ENCODE peak calls at places on chromosomes 5 and 9, in seven cellular contexts. One of them, this sample, is unnamed.

GRCh38 chr5:77869115-77869798 is 93.1 kb upstream of the TBCA start:
- DNase-seq in activated CD8-positive, alpha-beta memory T cell treated with anti-CD3 and anti-CD28 coated beads for 1 hour: no peak
- DNase-seq in NCI-H146: peak; percentile 86
- DNase-seq in iPS DF 19.7: no peak
- DNase-seq in foreskin fibroblast: no peak
- DNase-seq in stimulated activated CD4-positive, alpha-beta T cell treated with anti-CD3 and anti-CD28 coated beads, Interleukin-2, amount 100 ng/mL, for 48 hours: no peak
- DNase-seq in amniotic stem cell: no peak
- DNase-seq in this sample: peak; percentile 74

GRCh38 chr9:84271004-84271886 is 69.3 kb downstream of the SLC28A3 start:
- DNase-seq in activated CD8-positive, alpha-beta memory T cell treated with anti-CD3 and anti-CD28 coated beads for 1 hour: no peak
- DNase-seq in NCI-H146: peak; percentile 25
- DNase-seq in iPS DF 19.7: peak; percentile 17
- DNase-seq in foreskin fibroblast: peak; percentile 81
- DNase-seq in stimulated activated CD4-positive, alpha-beta T cell treated with anti-CD3 and anti-CD28 coated beads, Interleukin-2, amount 100 ng/mL, for 48 hours: peak; percentile 32
- DNase-seq in amniotic stem cell: peak; percentile 40
- DNase-seq in this sample: no peak

GRCh38 chr5:79834420-79835219 is 145.0 kb downstream of the CMYA5 start:
- DNase-seq in activated CD8-positive, alpha-beta memory T cell treated with anti-CD3 and anti-CD28 coated beads for 1 hour: no peak
- DNase-seq in NCI-H146: no peak
- DNase-seq in iPS DF 19.7: no peak
- DNase-seq in foreskin fibroblast: no peak
- DNase-seq in stimulated activated CD4-positive, alpha-beta T cell treated with anti-CD3 and anti-CD28 coated beads, Interleukin-2, amount 100 ng/mL, for 48 hours: no peak
- DNase-seq in amniotic stem cell: no peak
- DNase-seq in this sample: no peak

GRCh38 chr9:130331573-130331972 is 66.0 kb downstream of the HMCN2 start:
- DNase-seq in activated CD8-positive, alpha-beta memory T cell treated with anti-CD3 and anti-CD28 coated beads for 1 hour: no peak
- DNase-seq in NCI-H146: no peak
- DNase-seq in iPS DF 19.7: no peak
- DNase-seq in foreskin fibroblast: peak; percentile 32
- DNase-seq in stimulated activated CD4-positive, alpha-beta T cell treated with anti-CD3 and anti-CD28 coated beads, Interleukin-2, amount 100 ng/mL, for 48 hours: no peak
- DNase-seq in amniotic stem cell: no peak
- DNase-seq in this sample: no peak

GRCh38 chr5:133240425-133241091 is 188.7 kb downstream of the HSPA4 start:
- DNase-seq in activated CD8-positive, alpha-beta memory T cell treated with anti-CD3 and anti-CD28 coated beads for 1 hour: no peak
- DNase-seq in NCI-H146: peak; percentile 87
- DNase-seq in iPS DF 19.7: no peak
- DNase-seq in foreskin fibroblast: peak; percentile 61
- DNase-seq in stimulated activated CD4-positive, alpha-beta T cell treated with anti-CD3 and anti-CD28 coated beads, Interleukin-2, amount 100 ng/mL, for 48 hours: peak; percentile 13
- DNase-seq in amniotic stem cell: peak; percentile 66
- DNase-seq in this sample: no peak

GRCh38 chr5:72154076-72154756 is 46.9 kb downstream of the MAP1B start:
- DNase-seq in activated CD8-positive, alpha-beta memory T cell treated with anti-CD3 and anti-CD28 coated beads for 1 hour: no peak
- DNase-seq in NCI-H146: peak; percentile 43
- DNase-seq in iPS DF 19.7: no peak
- DNase-seq in foreskin fibroblast: peak; percentile 46
- DNase-seq in stimulated activated CD4-positive, alpha-beta T cell treated with anti-CD3 and anti-CD28 coated beads, Interleukin-2, amount 100 ng/mL, for 48 hours: no peak
- DNase-seq in amniotic stem cell: no peak
- DNase-seq in this sample: no peak

GRCh38 chr5:143262393-143263174 is 140.9 kb downstream of the NR3C1 start:
- DNase-seq in activated CD8-positive, alpha-beta memory T cell treated with anti-CD3 and anti-CD28 coated beads for 1 hour: no peak
- DNase-seq in NCI-H146: no peak
- DNase-seq in iPS DF 19.7: no peak
- DNase-seq in foreskin fibroblast: peak; percentile 92
- DNase-seq in stimulated activated CD4-positive, alpha-beta T cell treated with anti-CD3 and anti-CD28 coated beads, Interleukin-2, amount 100 ng/mL, for 48 hours: no peak
- DNase-seq in amniotic stem cell: peak; percentile 8
- DNase-seq in this sample: no peak

GRCh38 chr9:41229408-41230401 is 40.6 kb upstream of the ZNG1F start:
- DNase-seq in activated CD8-positive, alpha-beta memory T cell treated with anti-CD3 and anti-CD28 coated beads for 1 hour: no peak
- DNase-seq in NCI-H146: no peak
- DNase-seq in iPS DF 19.7: no peak
- DNase-seq in foreskin fibroblast: peak; percentile 18
- DNase-seq in stimulated activated CD4-positive, alpha-beta T cell treated with anti-CD3 and anti-CD28 coated beads, Interleukin-2, amount 100 ng/mL, for 48 hours: no peak
- DNase-seq in amniotic stem cell: no peak
- DNase-seq in this sample: no peak

GRCh38 chr9:135858491-135859185 is 48.7 kb downstream of the CAMSAP1 start:
- DNase-seq in activated CD8-positive, alpha-beta memory T cell treated with anti-CD3 and anti-CD28 coated beads for 1 hour: no peak
- DNase-seq in NCI-H146: no peak
- DNase-seq in iPS DF 19.7: no peak
- DNase-seq in foreskin fibroblast: peak; percentile 63
- DNase-seq in stimulated activated CD4-positive, alpha-beta T cell treated with anti-CD3 and anti-CD28 coated beads, Interleukin-2, amount 100 ng/mL, for 48 hours: no peak
- DNase-seq in amniotic stem cell: no peak
- DNase-seq in this sample: no peak

GRCh38 chr9:31390352-31391025 is 994.0 kb upstream of the ACO1 start:
- DNase-seq in activated CD8-positive, alpha-beta memory T cell treated with anti-CD3 and anti-CD28 coated beads for 1 hour: no peak
- DNase-seq in NCI-H146: peak; percentile 91
- DNase-seq in iPS DF 19.7: no peak
- DNase-seq in foreskin fibroblast: no peak
- DNase-seq in stimulated activated CD4-positive, alpha-beta T cell treated with anti-CD3 and anti-CD28 coated beads, Interleukin-2, amount 100 ng/mL, for 48 hours: no peak
- DNase-seq in amniotic stem cell: no peak
- DNase-seq in this sample: peak; percentile 29

GRCh38 chr9:95606951-95607350 is 90.2 kb upstream of the PTCH1 start:
- DNase-seq in activated CD8-positive, alpha-beta memory T cell treated with anti-CD3 and anti-CD28 coated beads for 1 hour: no peak
- DNase-seq in NCI-H146: no peak
- DNase-seq in iPS DF 19.7: no peak
- DNase-seq in foreskin fibroblast: no peak
- DNase-seq in stimulated activated CD4-positive, alpha-beta T cell treated with anti-CD3 and anti-CD28 coated beads, Interleukin-2, amount 100 ng/mL, for 48 hours: no peak
- DNase-seq in amniotic stem cell: no peak
- DNase-seq in this sample: no peak

GRCh38 chr9:137278913-137279711 is 1.6 kb downstream of the TOR4A start:
- DNase-seq in activated CD8-positive, alpha-beta memory T cell treated with anti-CD3 and anti-CD28 coated beads for 1 hour: no peak
- DNase-seq in NCI-H146: no peak
- DNase-seq in iPS DF 19.7: no peak
- DNase-seq in foreskin fibroblast: no peak
- DNase-seq in stimulated activated CD4-positive, alpha-beta T cell treated with anti-CD3 and anti-CD28 coated beads, Interleukin-2, amount 100 ng/mL, for 48 hours: no peak
- DNase-seq in amniotic stem cell: no peak
- DNase-seq in this sample: no peak

GRCh38 chr9:34085581-34086500 is 37.2 kb upstream of the UBAP2 start:
- DNase-seq in activated CD8-positive, alpha-beta memory T cell treated with anti-CD3 and anti-CD28 coated beads for 1 hour: no peak
- DNase-seq in NCI-H146: no peak
- DNase-seq in iPS DF 19.7: no peak
- DNase-seq in foreskin fibroblast: no peak
- DNase-seq in stimulated activated CD4-positive, alpha-beta T cell treated with anti-CD3 and anti-CD28 coated beads, Interleukin-2, amount 100 ng/mL, for 48 hours: no peak
- DNase-seq in amniotic stem cell: no peak
- DNase-seq in this sample: no peak

GRCh38 chr5:149639718-149640117 is 58.4 kb downstream of the ARHGEF37 start:
- DNase-seq in activated CD8-positive, alpha-beta memory T cell treated with anti-CD3 and anti-CD28 coated beads for 1 hour: no peak
- DNase-seq in NCI-H146: no peak
- DNase-seq in iPS DF 19.7: no peak
- DNase-seq in foreskin fibroblast: no peak
- DNase-seq in stimulated activated CD4-positive, alpha-beta T cell treated with anti-CD3 and anti-CD28 coated beads, Interleukin-2, amount 100 ng/mL, for 48 hours: no peak
- DNase-seq in amniotic stem cell: no peak
- DNase-seq in this sample: no peak

This sample was measured in COR-L47.